ENCODE peak calls at places on chromosomes 4 and X, in nine cellular contexts. G, X, A, U, W, R, O, T and L are unnamed samples.

GRCh38 chr4:73589887-73590801 is 30.1 kb downstream of the RASSF6 start:
- DNase-seq in G (no peak), X (no peak), A (no peak), U (no peak), W (no peak), R (no peak), O (no peak), T (peak), L (no peak)

GRCh38 chr4:157992038-157992706 is 180.7 kb downstream of the GASK1B start:
- DNase-seq in G (no peak), X (peak), A (no peak), U (peak), W (no peak), R (peak), O (peak), T (peak), L (no peak)

GRCh38 chr4:80045831-80046230 is 27.2 kb downstream of the ANTXR2 start:
- DNase-seq in G (no peak), X (no peak), A (no peak), U (no peak), W (no peak), R (no peak), O (peak), T (no peak), L (no peak)

GRCh38 chr4:83370640-83370906 is 35.9 kb upstream of the HPSE start:
- DNase-seq in G (no peak), X (peak), A (no peak), U (no peak), W (no peak), R (no peak), O (peak), T (no peak), L (no peak)

GRCh38 chrX:3161686-3162085 is 120.4 kb downstream of the ARSF start:
- DNase-seq in G (no peak), X (no peak), A (no peak), U (no peak), W (no peak), R (no peak), O (peak), T (no peak), L (no peak)

GRCh38 chrX:21963736-21964135 is 23.2 kb downstream of the SMS start:
- DNase-seq in G (no peak), X (no peak), A (no peak), U (no peak), W (no peak), R (no peak), O (peak), T (no peak), L (no peak)

GRCh38 chr4:37934096-37934495 is 26.1 kb upstream of the PTTG2 start:
- DNase-seq in G (no peak), X (no peak), A (no peak), U (no peak), W (no peak), R (no peak), O (no peak), T (no peak), L (no peak)

GRCh38 chrX:119272882-119273806 is 37.1 kb downstream of the PGRMC1 start:
- DNase-seq in G (no peak), X (peak), A (peak), U (peak), W (peak), R (no peak), O (peak), T (no peak), L (no peak)

GRCh38 chr4:90209922-90210321 is 82.7 kb downstream of the CCSER1 start:
- DNase-seq in G (no peak), X (no peak), A (no peak), U (no peak), W (no peak), R (no peak), O (no peak), T (no peak), L (no peak)

DNA sequence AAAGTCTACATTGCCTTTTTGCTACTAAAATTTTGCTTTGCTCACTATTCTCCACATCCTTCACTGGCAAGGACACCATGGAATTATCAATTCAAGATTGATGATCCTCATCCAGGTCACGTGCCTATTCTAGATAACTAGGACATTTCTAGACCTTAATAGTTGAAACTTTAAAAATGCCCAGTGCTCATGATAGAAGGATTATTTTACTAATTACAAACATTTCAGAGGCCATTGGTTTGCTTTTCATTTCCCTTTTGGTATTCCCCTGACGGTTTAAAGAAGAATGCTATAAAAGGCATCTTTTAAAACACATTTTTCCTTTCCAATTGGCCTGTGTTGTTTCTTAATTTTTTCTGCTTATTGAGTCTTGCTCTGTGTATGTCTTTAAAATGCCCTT is 249.4 kb downstream of the NDST4 start:
- DNase-seq in G (no peak), X (no peak), A (no peak), U (no peak), W (no peak), R (no peak), O (no peak), T (no peak), L (no peak)
- H3K27ac ChIP-seq in G (no peak), X (no peak), A (no peak), U (no peak), W (no peak), R (no peak), O (no peak), T (no peak), L (no peak)

DNA sequence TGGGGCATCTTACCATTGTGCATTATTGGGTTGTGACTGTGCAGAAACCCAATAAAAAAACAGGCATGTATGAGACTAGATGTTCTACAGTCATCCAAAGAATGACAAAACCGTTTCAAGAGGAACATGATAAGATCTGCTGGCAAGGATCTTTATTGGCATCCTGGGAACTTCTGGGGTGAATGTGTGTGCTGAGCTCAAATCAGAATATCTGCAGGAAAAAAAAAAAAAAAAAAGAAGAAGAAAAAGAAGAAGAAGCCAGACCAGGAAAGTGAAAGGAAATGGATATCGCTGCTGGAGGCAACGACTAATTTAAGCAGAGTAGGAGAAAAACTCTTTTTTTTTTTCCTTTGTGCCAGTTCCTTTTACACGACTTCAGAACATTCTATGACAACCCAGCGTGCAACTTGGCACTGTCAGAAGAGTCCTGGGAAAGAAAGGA is 484.2 kb upstream of the BOD1L1 start:
- DNase-seq in G (no peak), X (no peak), A (no peak), U (no peak), W (no peak), R (no peak), O (peak), T (no peak), L (no peak)
- H3K4me3 ChIP-seq in G (no peak), X (no peak), A (no peak), U (no peak), W (no peak), R (no peak), O (no peak), T (no peak), L (peak)

GRCh38 chr4:16206848-16207247 is 19.4 kb downstream of the TAPT1 start:
- DNase-seq in G (no peak), X (no peak), A (no peak), U (peak), W (no peak), R (no peak), O (no peak), T (no peak), L (no peak)

GRCh38 chr4:16217300-16218051 is 8.8 kb downstream of the TAPT1 start:
- DNase-seq in G (no peak), X (no peak), A (no peak), U (no peak), W (no peak), R (no peak), O (no peak), T (peak), L (no peak)

GRCh38 chr4:16207409-16207808 is 18.9 kb downstream of the TAPT1 start:
- DNase-seq in G (no peak), X (no peak), A (no peak), U (no peak), W (no peak), R (no peak), O (no peak), T (no peak), L (no peak)

GRCh38 chr4:16213107-16213506 is 13.2 kb downstream of the TAPT1 start:
- DNase-seq in G (no peak), X (no peak), A (no peak), U (no peak), W (no peak), R (no peak), O (peak), T (no peak), L (no peak)

GRCh38 chr4:16212138-16212782 is 14.0 kb downstream of the TAPT1 start:
- DNase-seq in G (no peak), X (no peak), A (no peak), U (no peak), W (no peak), R (no peak), O (no peak), T (no peak), L (no peak)
- TF ChIP-seq CTCF in G (no peak), X (no peak), A (no peak), U (no peak), W (no peak), R (no peak), O (no peak), T (no peak), L (no peak)

DNA sequence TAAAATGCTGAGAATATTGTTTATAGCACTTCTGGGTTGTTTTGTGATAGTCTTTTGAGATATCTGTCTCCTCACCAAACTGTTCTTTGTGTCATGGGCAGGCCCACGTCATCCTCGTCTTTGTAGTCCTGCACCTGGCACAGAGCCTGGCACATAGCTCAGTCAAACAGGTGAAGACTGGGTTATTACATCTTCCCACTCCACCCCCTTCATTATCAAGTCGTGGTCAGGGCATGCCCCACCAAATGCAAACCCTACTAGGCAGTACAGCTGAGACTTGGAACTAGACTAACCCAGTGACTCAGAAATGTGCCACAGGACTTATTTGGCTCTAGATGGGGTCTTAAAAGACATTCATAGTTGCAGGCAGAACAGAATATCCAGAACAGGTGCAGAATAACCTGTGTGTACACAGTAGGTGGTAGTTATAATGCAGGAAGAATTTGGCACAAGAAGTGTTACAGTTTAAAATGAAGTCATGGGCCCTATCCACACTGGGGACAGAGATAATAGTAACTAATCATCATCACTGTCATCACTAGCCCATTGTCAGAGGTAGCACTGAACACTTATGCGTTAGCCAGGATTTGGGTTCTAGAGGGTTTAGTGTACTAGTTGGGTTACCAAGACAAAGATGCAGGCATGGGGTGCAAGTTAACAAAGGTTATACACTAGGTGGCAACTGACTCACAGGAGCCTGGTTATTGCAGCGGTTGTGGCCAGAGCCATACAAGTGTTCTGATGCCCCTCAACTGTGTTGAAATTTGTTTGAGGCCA is 74.9 kb downstream of the TBL1X start:
- DNase-seq in G (no peak), X (no peak), A (no peak), U (no peak), W (no peak), R (no peak), O (no peak), T (no peak), L (no peak)
- H3K27ac ChIP-seq in G (no peak), X (no peak), A (no peak), U (no peak), W (no peak), R (no peak), O (no peak), T (no peak), L (no peak)

GRCh38 chrX:32153586-32153985 is 1057.8 kb downstream of the DMD start:
- DNase-seq in G (no peak), X (no peak), A (no peak), U (no peak), W (no peak), R (no peak), O (no peak), T (no peak), L (no peak)
- H3K4me3 ChIP-seq in G (no peak), X (no peak), A (no peak), U (no peak), W (no peak), R (no peak), O (no peak), T (no peak), L (no peak)

DNA sequence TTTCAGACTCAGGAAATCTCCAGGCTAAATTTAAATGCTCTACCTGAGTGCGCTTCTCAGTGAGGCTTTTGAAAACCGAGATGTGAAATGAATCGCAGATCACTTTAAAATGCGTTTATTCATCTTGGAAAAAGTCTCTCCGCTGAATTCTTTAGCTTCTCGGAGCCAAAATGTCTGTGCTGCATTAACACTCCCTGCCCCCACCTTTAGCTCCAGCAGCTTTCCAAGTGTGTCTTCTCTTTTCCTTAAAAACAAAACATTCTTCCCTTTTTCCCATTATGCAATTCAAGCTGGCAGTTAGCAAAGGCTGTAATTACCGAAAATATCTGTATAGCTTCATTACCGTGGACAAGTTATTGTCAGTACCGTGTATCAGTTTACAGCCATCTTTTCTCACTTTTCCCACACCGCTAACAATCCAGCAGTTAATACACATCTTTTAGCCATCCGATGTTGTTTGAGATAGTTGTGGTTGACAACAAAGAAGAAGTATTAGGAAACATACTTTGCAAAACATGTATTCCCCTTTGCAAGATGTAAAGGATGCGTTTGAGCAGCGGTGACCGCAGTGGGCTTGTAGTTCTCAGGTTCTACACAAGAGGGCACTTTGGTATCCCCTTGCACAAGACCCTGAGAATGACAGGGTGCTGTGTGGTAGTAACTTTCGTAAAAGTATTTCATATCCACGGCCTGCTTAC is 136.1 kb upstream of the STX18 start:
- DNase-seq in G (no peak), X (peak), A (no peak), U (peak), W (no peak), R (peak), O (peak), T (peak), L (no peak)
- TF ChIP-seq CTCF in G (peak), X (peak), A (no peak), U (peak), W (peak), R (peak), O (peak), T (peak), L (peak)

GRCh38 chr4:87529187-87529586 is at the start of gene SPARCL1:
- DNase-seq in G (peak), X (no peak), A (no peak), U (peak), W (no peak), R (no peak), O (no peak), T (no peak), L (peak)
- H3K27ac ChIP-seq in G (peak), X (no peak), A (peak), U (no peak), W (peak), R (no peak), O (no peak), T (no peak), L (peak)